ENCODE peak calls at places on chromosomes 11 and 22, in eight cellular contexts. L is fibroblast of lung; Z is GM23248; F is sigmoid colon; I is SK-N-SH; C is IMR-90; Y is upper lobe of right lung; X is CD4-positive, alpha-beta memory T cell. D is an unnamed sample. For H3K36me3 and H3K4me1, the result is how much of the 10 kb centered on the place peaks cover.

GRCh38 chr11:63845911-63846310 is 7.0 kb downstream of the MARK2 start:
- DNase-seq in L (no peak), Z (no peak), F (no peak), I (no peak), C (no peak), Y (no peak), X (no peak), D (no peak)

GRCh38 chr22:46075764-46076531 is 74.4 kb upstream of the PPARA start:
- DNase-seq in L (no peak), Z (no peak), F (peak), I (no peak), C (no peak), Y (peak), X (no peak), D (peak)

GRCh38 chr11:124481365-124482323 is 36.1 kb upstream of the OR8B8 start:
- DNase-seq in L (peak), Z (peak), F (no peak), I (peak), C (peak), Y (no peak), X (no peak), D (peak)

GRCh38 chr11:116832350-116833290 is 2.9 kb downstream of the APOC3 start:
- DNase-seq in L (no peak), Z (no peak), F (no peak), I (no peak), C (no peak), Y (no peak), X (no peak), D (no peak)

GRCh38 chr11:105609832-105610781 is at the start of gene GRIA4:
- DNase-seq in L (peak), Z (peak), F (peak), I (peak), C (peak), Y (peak), X (peak), D (peak)

GRCh38 chr11:131295986-131296385 is 74.4 kb upstream of the NTM start:
- DNase-seq in L (no peak), Z (no peak), F (no peak), I (no peak), C (no peak), Y (no peak), X (no peak), D (no peak)

GRCh38 chr11:91078221-91078620 is 855.4 kb upstream of the CHORDC1 start:
- DNase-seq in L (no peak), Z (no peak), F (no peak), I (no peak), C (no peak), Y (no peak), X (no peak), D (no peak)

GRCh38 chr11:102666331-102666957 is 39.1 kb downstream of the MMP27 start:
- DNase-seq in L (peak), Z (peak), F (no peak), I (peak), C (peak), Y (no peak), X (no peak), D (peak)

GRCh38 chr11:86740628-86741488 is 59.5 kb upstream of the PRSS23 start:
- DNase-seq in L (peak), Z (peak), F (peak), I (no peak), C (peak), Y (no peak), X (no peak), D (no peak)

GRCh38 chr11:130527648-130528300 is 79.3 kb downstream of the ADAMTS15 start:
- DNase-seq in L (peak), Z (no peak), F (no peak), I (no peak), C (peak), Y (no peak), X (no peak), D (no peak)

GRCh38 chr11:34916810-34917780 is 677 bp downstream of the PDHX start:
- DNase-seq in L (peak), Z (peak), F (no peak), I (no peak), C (peak), Y (no peak), X (peak), D (no peak)

GRCh38 chr22:43293661-43294392 is 49.3 kb downstream of the SCUBE1 start:
- DNase-seq in L (no peak), Z (peak), F (peak), I (no peak), C (peak), Y (peak), X (peak), D (peak)

DNA sequence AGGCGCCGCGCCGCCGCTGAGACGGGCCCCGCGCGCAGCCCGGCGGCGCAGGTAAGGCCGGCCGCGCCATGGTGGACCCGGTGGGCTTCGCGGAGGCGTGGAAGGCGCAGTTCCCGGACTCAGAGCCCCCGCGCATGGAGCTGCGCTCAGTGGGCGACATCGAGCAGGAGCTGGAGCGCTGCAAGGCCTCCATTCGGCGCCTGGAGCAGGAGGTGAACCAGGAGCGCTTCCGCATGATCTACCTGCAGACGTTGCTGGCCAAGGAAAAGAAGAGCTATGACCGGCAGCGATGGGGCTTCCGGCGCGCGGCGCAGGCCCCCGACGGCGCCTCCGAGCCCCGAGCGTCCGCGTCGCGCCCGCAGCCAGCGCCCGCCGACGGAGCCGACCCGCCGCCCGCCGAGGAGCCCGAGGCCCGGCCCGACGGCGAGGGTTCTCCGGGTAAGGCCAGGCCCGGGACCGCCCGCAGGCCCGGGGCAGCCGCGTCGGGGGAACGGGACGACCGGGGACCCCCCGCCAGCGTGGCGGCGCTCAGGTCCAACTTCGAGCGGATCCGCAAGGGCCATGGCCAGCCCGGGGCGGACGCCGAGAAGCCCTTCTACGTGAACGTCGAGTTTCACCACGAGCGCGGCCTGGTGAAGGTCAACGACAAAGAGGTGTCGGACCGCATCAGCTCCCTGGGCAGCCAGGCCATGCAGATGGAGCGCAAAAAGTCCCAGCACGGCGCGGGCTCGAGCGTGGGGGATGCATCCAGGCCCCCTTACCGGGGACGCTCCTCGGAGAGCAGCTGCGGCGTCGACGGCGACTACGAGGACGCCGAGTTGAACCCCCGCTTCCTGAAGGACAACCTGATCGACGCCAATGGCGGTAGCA is 819 bp downstream of the BCR start:
- DNase-seq in L (no peak), Z (peak), F (no peak), I (peak), C (no peak), Y (no peak), X (no peak), D (no peak)
- H3K4me3 ChIP-seq in L (peak), Z (peak), F (peak), I (peak), C (peak), Y (peak), X (peak), D (peak)

GRCh38 chr11:121839821-121840220 is 276.2 kb downstream of the BLID start:
- DNase-seq in L (peak), Z (peak), F (no peak), I (no peak), C (peak), Y (no peak), X (no peak), D (no peak)

GRCh38 chr11:121842186-121842585 is 273.8 kb downstream of the BLID start:
- DNase-seq in L (no peak), Z (no peak), F (no peak), I (no peak), C (no peak), Y (no peak), X (no peak), D (no peak)

GRCh38 chr11:121838571-121838970 is 277.4 kb downstream of the BLID start:
- DNase-seq in L (no peak), Z (no peak), F (no peak), I (no peak), C (no peak), Y (no peak), X (no peak), D (no peak)

GRCh38 chr11:121844016-121844415 is 272.0 kb downstream of the BLID start:
- DNase-seq in L (no peak), Z (no peak), F (no peak), I (no peak), C (no peak), Y (no peak), X (no peak), D (no peak)

DNA sequence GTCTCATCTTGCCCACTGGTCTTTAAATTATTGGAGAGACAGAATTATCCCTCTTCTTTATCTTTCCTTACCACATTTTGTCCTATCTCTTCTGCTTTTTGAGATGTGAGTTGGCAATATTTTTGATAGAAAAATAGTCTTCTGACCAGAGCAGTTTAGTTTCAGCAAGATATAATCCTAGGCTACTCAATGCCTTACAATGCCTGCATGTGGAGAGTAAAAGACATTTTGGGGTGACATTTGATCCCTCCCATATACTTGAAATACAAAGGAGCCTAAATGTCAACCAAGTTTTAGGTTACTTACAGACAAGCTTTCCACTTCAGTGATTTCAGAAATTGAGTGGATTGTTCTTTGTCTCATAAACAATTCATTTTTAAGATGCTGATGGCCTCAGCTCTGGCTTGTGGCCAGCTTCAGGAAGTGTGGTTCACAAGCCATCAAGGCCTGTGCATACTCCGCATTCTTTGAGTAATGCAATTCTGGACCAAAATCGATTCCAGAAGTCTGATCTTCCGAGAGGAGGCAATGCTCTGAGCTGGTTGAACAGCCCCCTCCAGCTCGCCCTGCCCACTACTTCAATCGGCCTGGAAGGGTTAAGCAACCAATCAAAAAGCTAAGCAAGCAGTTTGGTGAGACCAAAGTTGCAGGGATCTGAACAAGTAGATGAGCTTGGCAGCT is 274.4 kb downstream of the BLID start:
- DNase-seq in L (peak), Z (peak), F (peak), I (no peak), C (peak), Y (no peak), X (no peak), D (no peak)
- H3K36me3 ChIP-seq in L (under half), Z (under half), F (under half), I (under half), C (under half), Y (under half), X (under half), D (under half)

DNA sequence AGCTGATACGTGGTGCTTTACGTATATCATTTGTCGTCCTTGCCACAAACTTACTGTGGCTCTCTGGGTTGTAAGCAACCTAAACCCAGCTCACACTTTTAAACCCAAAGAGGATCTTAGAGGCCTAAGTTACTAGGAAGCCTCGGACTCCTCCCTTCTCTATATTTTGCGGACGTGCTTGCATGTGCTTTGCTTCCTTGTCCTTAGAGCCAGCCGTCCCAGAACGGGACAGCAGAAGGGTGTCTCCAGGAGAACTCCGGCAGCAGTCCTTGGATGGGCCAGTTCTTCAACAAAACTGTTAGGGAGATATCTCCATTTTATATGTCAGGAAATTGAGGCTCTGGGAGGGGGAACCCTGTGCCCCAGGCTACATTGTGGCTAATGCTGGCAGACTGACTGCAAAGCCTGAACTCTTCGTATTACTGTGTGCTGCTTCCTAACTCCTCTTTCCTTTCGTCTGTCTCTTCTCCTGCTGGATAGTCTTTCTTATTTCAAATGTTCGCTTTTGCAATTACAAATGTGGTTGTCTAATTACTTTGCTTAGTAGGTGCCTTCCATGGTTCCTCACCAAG is 33.8 kb downstream of the TNRC6B start:
- DNase-seq in L (no peak), Z (no peak), F (no peak), I (no peak), C (no peak), Y (no peak), X (no peak), D (no peak)
- H3K4me1 ChIP-seq in L (under half), Z (under half), F (under half), I (under half), C (under half), Y (half or more), X (half or more), D (under half)

DNA sequence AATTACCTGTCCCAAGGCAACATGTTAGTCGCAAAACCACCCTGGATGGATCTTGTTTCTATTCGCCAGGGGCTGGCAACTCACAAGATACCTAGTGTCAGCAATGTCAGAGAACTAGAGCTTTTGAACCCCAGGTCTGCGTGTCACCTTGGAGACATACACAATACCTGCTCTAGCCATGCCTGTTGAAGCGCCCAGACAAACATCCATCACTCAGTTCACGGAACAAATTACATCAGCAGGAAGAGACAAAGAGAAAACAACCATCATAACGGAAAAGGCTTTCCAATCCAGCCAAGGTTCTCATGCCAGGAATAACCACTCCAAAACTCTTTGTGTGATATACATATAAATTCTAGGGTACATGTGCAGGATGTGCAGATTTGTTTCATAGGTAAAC is 2.2 kb downstream of the CD59 start:
- DNase-seq in L (no peak), Z (peak), F (no peak), I (no peak), C (no peak), Y (no peak), X (no peak), D (no peak)
- H3K4me3 ChIP-seq in L (peak), Z (peak), F (peak), I (peak), C (peak), Y (peak), X (peak), D (no peak)

GRCh38 chr11:20070459-20070858 is 89.8 kb downstream of the DBX1 start:
- DNase-seq in L (peak), Z (no peak), F (no peak), I (no peak), C (peak), Y (no peak), X (no peak), D (no peak)

GRCh38 chr11:20077973-20078372 is 82.3 kb downstream of the DBX1 start:
- DNase-seq in L (no peak), Z (no peak), F (no peak), I (no peak), C (no peak), Y (no peak), X (no peak), D (no peak)

GRCh38 chr11:20078846-20079245 is 81.4 kb downstream of the DBX1 start:
- DNase-seq in L (no peak), Z (no peak), F (no peak), I (no peak), C (no peak), Y (no peak), X (no peak), D (no peak)

GRCh38 chr11:20080032-20080685 is 80.1 kb downstream of the DBX1 start:
- DNase-seq in L (no peak), Z (no peak), F (no peak), I (no peak), C (no peak), Y (no peak), X (no peak), D (no peak)

GRCh38 chr11:20075627-20076026 is 84.6 kb downstream of the DBX1 start:
- DNase-seq in L (no peak), Z (no peak), F (no peak), I (no peak), C (no peak), Y (no peak), X (no peak), D (no peak)
- H3K36me3 ChIP-seq in L (under half), Z (under half), F (under half), I (half or more), C (under half), Y (under half), X (under half), D (under half)

DNA sequence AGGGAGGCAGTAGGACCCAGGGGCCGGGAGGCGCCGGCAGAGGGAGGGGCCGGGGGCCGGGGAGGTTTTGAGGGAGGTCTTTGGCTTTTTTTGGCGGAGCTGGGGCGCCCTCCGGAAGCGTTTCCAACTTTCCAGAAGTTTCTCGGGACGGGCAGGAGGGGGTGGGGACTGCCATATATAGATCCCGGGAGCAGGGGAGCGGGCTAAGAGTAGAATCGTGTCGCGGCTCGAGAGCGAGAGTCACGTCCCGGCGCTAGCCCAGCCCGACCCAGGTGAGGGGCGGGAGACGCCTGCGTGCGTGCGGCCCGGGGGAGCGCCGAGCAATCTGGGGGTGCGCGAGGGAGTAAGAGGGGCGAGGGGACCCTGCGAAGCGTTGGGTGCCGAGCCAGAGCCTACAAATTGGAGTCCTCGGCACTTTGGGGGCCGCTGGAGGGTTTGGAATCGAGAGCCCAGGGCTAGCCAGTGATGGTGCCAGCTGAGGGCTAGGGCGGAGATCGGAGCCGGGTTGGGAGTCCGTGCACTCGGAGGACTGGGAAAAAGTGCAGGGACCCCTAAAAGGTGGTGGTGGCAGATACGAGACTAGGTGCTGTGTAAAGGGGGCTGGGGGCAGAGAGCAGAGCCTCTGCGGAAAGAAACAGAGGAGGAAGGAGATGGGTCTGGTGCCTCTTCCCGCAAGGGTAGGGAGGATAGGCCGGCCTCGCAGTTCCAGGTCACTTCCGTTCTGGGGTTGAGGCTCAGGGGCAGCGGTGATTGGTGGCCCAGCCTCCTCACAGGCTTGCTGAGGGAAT is at the start of gene SERPINH1:
- DNase-seq in L (peak), Z (peak), F (peak), I (peak), C (peak), Y (peak), X (peak), D (peak)
- H3K4me1 ChIP-seq in L (under half), Z (half or more), F (under half), I (half or more), C (under half), Y (half or more), X (under half), D (under half)

DNA sequence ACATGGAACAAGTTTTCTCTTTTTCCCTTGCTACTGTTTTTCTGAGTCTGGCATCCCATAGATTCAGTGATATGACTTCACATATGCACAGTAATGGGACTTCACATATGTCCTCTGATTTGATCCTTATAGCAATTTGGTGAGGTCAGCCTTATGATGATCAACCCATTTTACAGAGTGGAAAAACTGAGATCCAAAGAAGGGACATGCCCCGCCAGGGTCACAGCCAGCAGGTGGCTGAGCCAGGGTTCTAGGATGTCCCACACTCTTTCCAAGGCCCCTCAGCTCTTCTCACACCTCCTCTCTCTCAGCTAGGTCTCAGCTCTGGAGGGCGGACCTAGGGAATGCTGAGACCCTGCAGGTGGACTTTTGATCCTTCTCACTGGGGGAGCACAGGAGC is 44.3 kb upstream of the CD82 start:
- DNase-seq in L (no peak), Z (no peak), F (no peak), I (no peak), C (no peak), Y (no peak), X (no peak), D (no peak)
- H3K4me3 ChIP-seq in L (no peak), Z (no peak), F (no peak), I (no peak), C (no peak), Y (no peak), X (no peak), D (no peak)

GRCh38 chr11:59659981-59660380 is 8.9 kb downstream of the PATL1 start:
- DNase-seq in L (no peak), Z (no peak), F (no peak), I (no peak), C (no peak), Y (no peak), X (no peak), D (no peak)
- H3K36me3 ChIP-seq in L (under half), Z (half or more), F (under half), I (half or more), C (under half), Y (half or more), X (half or more), D (under half)